ENCODE peak calls at places on chromosomes 12 and 14, in five cellular contexts. One of them, this sample, is unnamed.

GRCh38 chr12:114221976-114222630 is 183.8 kb downstream of the TBX5 start:
- DNase-seq in neuronal stem cell: no peak
- DNase-seq in mesendoderm: peak; percentile 28
- DNase-seq in H9: no peak
- DNase-seq in H1: no peak
- DNase-seq in this sample: no peak

GRCh38 chr12:607541-608001 is 55.7 kb downstream of the NINJ2 start:
- DNase-seq in mesendoderm: peak; percentile 66
- DNase-seq in H1: no peak
- DNase-seq in neuronal stem cell: no peak
- DNase-seq in H9: peak; percentile 61
- DNase-seq in this sample: no peak

GRCh38 chr14:21346532-21347135 is 37.2 kb downstream of the SUPT16H start:
- DNase-seq in H1: no peak
- DNase-seq in neuronal stem cell: no peak
- DNase-seq in mesendoderm: no peak
- DNase-seq in H9: no peak
- DNase-seq in this sample: peak; percentile 82

GRCh38 chr12:32588604-32589003 is 90.5 kb upstream of the DNM1L start:
- DNase-seq in H1: no peak
- DNase-seq in mesendoderm: no peak
- DNase-seq in H9: no peak
- DNase-seq in neuronal stem cell: no peak
- DNase-seq in this sample: no peak

GRCh38 chr14:100620437-100621100 is 33.4 kb upstream of the BEGAIN start:
- DNase-seq in neuronal stem cell: no peak
- DNase-seq in H9: no peak
- DNase-seq in mesendoderm: no peak
- DNase-seq in H1: no peak
- DNase-seq in this sample: no peak

GRCh38 chr12:49674318-49674985 is 32.8 kb downstream of the FMNL3 start:
- DNase-seq in neuronal stem cell: no peak
- DNase-seq in H1: no peak
- DNase-seq in H9: no peak
- DNase-seq in mesendoderm: no peak
- DNase-seq in this sample: peak; percentile 41

GRCh38 chr12:47742253-47742825 is 16.3 kb downstream of the RAPGEF3 start:
- DNase-seq in H1: no peak
- DNase-seq in neuronal stem cell: no peak
- DNase-seq in mesendoderm: peak; percentile 65
- DNase-seq in H9: peak; percentile 82
- DNase-seq in this sample: no peak

GRCh38 chr14:91484186-91484585 is 25.9 kb downstream of the PPP4R3A start:
- DNase-seq in H9: no peak
- DNase-seq in H1: no peak
- DNase-seq in mesendoderm: no peak
- DNase-seq in neuronal stem cell: no peak
- DNase-seq in this sample: no peak

GRCh38 chr14:62213516-62213915 is 451.3 kb downstream of the SNAPC1 start:
- DNase-seq in H1: no peak
- DNase-seq in mesendoderm: no peak
- DNase-seq in H9: no peak
- DNase-seq in neuronal stem cell: no peak
- DNase-seq in this sample: peak; percentile 83

DNA sequence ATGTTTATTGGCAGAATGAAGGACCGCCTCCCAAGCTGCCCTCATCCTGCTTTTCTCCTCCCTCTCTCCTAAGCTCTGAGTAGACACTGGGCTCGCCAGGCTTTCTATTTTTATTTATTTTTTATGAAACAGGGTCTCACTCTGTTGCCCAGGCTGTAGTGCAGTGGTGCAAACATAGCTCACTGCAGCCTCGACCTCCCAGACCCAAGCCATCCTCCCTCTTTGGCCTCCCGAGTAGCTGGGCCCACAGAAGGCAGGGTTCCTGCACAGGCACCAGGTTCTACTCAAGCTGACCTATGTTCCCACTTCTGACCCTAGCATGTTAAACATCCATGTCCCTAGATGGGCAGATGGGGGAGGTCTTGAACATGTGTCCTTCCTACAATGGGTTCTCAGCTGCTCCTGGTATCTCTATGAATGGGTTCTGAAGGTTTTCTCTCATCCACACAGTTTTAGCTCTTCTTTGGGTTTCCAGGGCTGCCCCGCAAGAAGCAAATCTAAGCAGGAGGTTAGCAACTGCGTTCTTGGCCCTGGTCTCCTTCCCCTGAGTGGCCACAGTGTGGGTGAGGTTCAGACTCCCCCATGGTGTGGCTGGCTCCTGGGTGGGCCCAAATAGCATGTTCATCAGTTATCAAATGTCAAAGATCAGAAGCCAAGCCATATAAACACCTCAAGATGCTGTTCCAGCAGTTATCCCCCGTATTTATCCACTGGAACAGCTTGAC is 167.3 kb downstream of the ZFP36L1 start:
- DNase-seq in H9: no peak
- DNase-seq in H1: no peak
- DNase-seq in mesendoderm: no peak
- DNase-seq in neuronal stem cell: no peak
- DNase-seq in this sample: no peak
- H3K79me1 ChIP-seq in H9: no peaks in the 10 kb centered on the region
- H3K79me1 ChIP-seq in H1: no peaks in the 10 kb centered on the region
- H3K79me1 ChIP-seq in mesendoderm: no peaks in the 10 kb centered on the region
- H3K79me1 ChIP-seq in neuronal stem cell: no peaks in the 10 kb centered on the region
- H3K79me1 ChIP-seq in this sample: no peaks in the 10 kb centered on the region

GRCh38 chr14:95301527-95302187 is 18.1 kb downstream of the CLMN start:
- DNase-seq in H1: no peak
- DNase-seq in mesendoderm: no peak
- DNase-seq in neuronal stem cell: no peak
- DNase-seq in H9: no peak
- DNase-seq in this sample: no peak
- H2AK5ac ChIP-seq in H1: no peak overlapping the region
- H2AK5ac ChIP-seq in mesendoderm: no peak overlapping the region
- H2AK5ac ChIP-seq in neuronal stem cell: no peak overlapping the region
- H2AK5ac ChIP-seq in H9: no peak overlapping the region
- H2AK5ac ChIP-seq in this sample: no peak overlapping the region

GRCh38 chr14:102207831-102208365 is 68.2 kb downstream of the WDR20 start:
- DNase-seq in H1: no peak
- DNase-seq in neuronal stem cell: no peak
- DNase-seq in mesendoderm: no peak
- DNase-seq in H9: no peak
- DNase-seq in this sample: no peak

GRCh38 chr14:102208741-102209140 is 69.0 kb downstream of the WDR20 start:
- DNase-seq in neuronal stem cell: no peak
- DNase-seq in mesendoderm: no peak
- DNase-seq in H1: no peak
- DNase-seq in H9: no peak
- DNase-seq in this sample: no peak

GRCh38 chr14:102205560-102205959 is 65.9 kb downstream of the WDR20 start:
- DNase-seq in H1: no peak
- DNase-seq in neuronal stem cell: no peak
- DNase-seq in H9: no peak
- DNase-seq in mesendoderm: no peak
- DNase-seq in this sample: no peak

GRCh38 chr14:102209224-102209966 is 69.7 kb downstream of the WDR20 start:
- DNase-seq in mesendoderm: peak; percentile 75
- DNase-seq in H9: no peak
- DNase-seq in neuronal stem cell: no peak
- DNase-seq in H1: no peak
- DNase-seq in this sample: peak; percentile 28

DNA sequence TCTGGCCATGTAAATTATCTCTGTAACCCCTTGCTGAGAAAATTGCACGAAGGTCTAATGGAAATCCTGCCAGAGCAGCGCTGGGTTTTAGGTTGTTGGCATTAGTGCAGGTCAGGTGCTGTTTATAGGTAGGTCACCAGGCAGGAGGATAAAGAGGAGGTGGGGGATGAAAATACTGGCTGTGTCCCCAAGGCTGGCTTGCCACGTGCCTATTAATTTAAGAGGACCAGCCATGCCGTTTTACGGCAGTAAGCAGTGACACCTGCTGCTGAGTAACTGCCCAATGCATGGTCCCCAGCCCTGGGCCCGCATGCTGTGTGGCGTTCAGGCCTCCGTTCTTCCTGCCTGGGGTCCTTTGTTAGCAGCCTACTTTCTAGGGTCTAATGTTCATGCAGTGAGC is 67.2 kb downstream of the WDR20 start:
- DNase-seq in H9: no peak
- DNase-seq in neuronal stem cell: no peak
- DNase-seq in mesendoderm: no peak
- DNase-seq in H1: no peak
- DNase-seq in this sample: no peak
- H3K79me1 ChIP-seq in H9: no peaks in the 10 kb centered on the region
- H3K79me1 ChIP-seq in neuronal stem cell: peaks cover 2% of the 10 kb centered on the region
- H3K79me1 ChIP-seq in mesendoderm: peaks cover 21% of the 10 kb centered on the region
- H3K79me1 ChIP-seq in H1: peaks cover 3% of the 10 kb centered on the region
- H3K79me1 ChIP-seq in this sample: peaks cover 74% of the 10 kb centered on the region

DNA sequence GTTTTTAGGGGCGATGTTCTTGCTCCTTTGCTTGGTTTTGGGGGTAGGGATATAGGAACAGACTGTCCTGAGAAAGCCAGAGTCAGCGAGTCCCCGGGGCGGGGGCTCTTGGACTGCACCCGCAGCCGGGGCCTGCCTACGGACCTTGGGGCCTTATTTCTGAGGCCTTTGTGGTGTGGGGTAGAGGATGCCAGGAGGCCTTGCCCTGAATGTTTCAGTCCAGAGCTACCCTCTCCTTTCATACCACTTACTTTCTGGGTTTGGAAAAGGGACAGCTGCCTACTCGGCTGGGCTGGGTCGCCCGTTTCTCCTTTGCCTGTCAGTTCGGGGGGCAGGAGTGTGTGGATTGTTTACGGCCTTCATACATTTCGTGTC is 444 bp downstream of the ZNF410 start:
- DNase-seq in H1: no peak
- DNase-seq in H9: no peak
- DNase-seq in mesendoderm: no peak
- DNase-seq in neuronal stem cell: no peak
- DNase-seq in this sample: peak; percentile 27
- H2AK5ac ChIP-seq in H1: no peak overlapping the region
- H2AK5ac ChIP-seq in H9: no peak overlapping the region
- H2AK5ac ChIP-seq in mesendoderm: no peak overlapping the region
- H2AK5ac ChIP-seq in neuronal stem cell: peak overlapping the region; percentile 80
- H2AK5ac ChIP-seq in this sample: peak overlapping the region; percentile 78

GRCh38 chr14:68665116-68665515 is 127.8 kb downstream of the ZFP36L1 start:
- DNase-seq in H9: no peak
- DNase-seq in H1: no peak
- DNase-seq in mesendoderm: no peak
- DNase-seq in neuronal stem cell: no peak
- DNase-seq in this sample: peak; percentile 68
- H3K79me1 ChIP-seq in H9: no peaks in the 10 kb centered on the region
- H3K79me1 ChIP-seq in H1: no peaks in the 10 kb centered on the region
- H3K79me1 ChIP-seq in mesendoderm: no peaks in the 10 kb centered on the region
- H3K79me1 ChIP-seq in neuronal stem cell: no peaks in the 10 kb centered on the region
- H3K79me1 ChIP-seq in this sample: no peaks in the 10 kb centered on the region

GRCh38 chr12:92138144-92138543 is 7.5 kb downstream of the BTG1 start:
- DNase-seq in H1: no peak
- DNase-seq in H9: no peak
- DNase-seq in neuronal stem cell: no peak
- DNase-seq in mesendoderm: no peak
- DNase-seq in this sample: no peak

GRCh38 chr12:92134638-92135274 is 10.9 kb downstream of the BTG1 start:
- DNase-seq in H1: no peak
- DNase-seq in H9: no peak
- DNase-seq in mesendoderm: no peak
- DNase-seq in neuronal stem cell: no peak
- DNase-seq in this sample: peak; percentile 84

GRCh38 chr12:92136883-92137582 is 8.6 kb downstream of the BTG1 start:
- DNase-seq in neuronal stem cell: no peak
- DNase-seq in H1: no peak
- DNase-seq in H9: no peak
- DNase-seq in mesendoderm: no peak
- DNase-seq in this sample: peak; percentile 97

GRCh38 chr12:92133795-92134637 is 11.6 kb downstream of the BTG1 start:
- DNase-seq in H1: no peak
- DNase-seq in mesendoderm: peak; percentile 57
- DNase-seq in neuronal stem cell: no peak
- DNase-seq in H9: no peak
- DNase-seq in this sample: no peak

GRCh38 chr12:92136021-92136735 is 9.5 kb downstream of the BTG1 start:
- DNase-seq in H9: no peak
- DNase-seq in neuronal stem cell: no peak
- DNase-seq in mesendoderm: no peak
- DNase-seq in H1: no peak
- DNase-seq in this sample: no peak
- H2AK5ac ChIP-seq in H9: no peak overlapping the region
- H2AK5ac ChIP-seq in neuronal stem cell: no peak overlapping the region
- H2AK5ac ChIP-seq in mesendoderm: no peak overlapping the region
- H2AK5ac ChIP-seq in H1: peak overlapping the region; percentile 61
- H2AK5ac ChIP-seq in this sample: peak overlapping the region; percentile 94

GRCh38 chr12:6073426-6073825 is 51.0 kb downstream of the VWF start:
- DNase-seq in H9: no peak
- DNase-seq in mesendoderm: no peak
- DNase-seq in neuronal stem cell: no peak
- DNase-seq in H1: no peak
- DNase-seq in this sample: no peak

GRCh38 chr12:6070472-6071257 is 53.8 kb downstream of the VWF start:
- DNase-seq in mesendoderm: no peak
- DNase-seq in neuronal stem cell: no peak
- DNase-seq in H1: no peak
- DNase-seq in H9: peak; percentile 71
- DNase-seq in this sample: no peak

GRCh38 chr12:6069452-6070093 is 54.9 kb downstream of the VWF start:
- DNase-seq in neuronal stem cell: no peak
- DNase-seq in H1: no peak
- DNase-seq in H9: no peak
- DNase-seq in mesendoderm: no peak
- DNase-seq in this sample: peak; percentile 96

GRCh38 chr12:6074394-6074793 is 50.1 kb downstream of the VWF start:
- DNase-seq in mesendoderm: no peak
- DNase-seq in H1: no peak
- DNase-seq in neuronal stem cell: no peak
- DNase-seq in H9: no peak
- DNase-seq in this sample: no peak

DNA sequence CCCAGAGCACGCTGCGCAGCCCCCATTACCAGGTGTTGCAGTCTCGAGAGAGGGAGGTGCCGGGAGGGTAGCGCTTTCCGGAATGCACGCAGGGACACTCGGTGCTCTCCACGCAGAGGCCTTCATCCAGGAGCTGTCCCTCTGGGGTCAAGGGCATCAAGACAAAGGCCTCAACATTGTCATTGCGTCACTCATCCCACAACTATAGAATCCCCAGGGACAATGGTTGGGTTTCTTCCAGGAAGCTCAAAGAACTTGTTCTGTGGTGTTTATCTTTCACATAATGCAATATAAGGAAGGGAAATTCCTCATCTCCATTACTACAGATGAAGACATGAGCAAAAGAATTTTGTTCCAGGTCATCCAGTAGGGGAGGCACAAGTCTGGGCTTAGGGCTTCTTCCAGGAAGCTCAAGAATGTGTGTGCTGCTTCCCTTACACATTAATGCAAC is 52.1 kb downstream of the VWF start:
- DNase-seq in H1: no peak
- DNase-seq in H9: no peak
- DNase-seq in neuronal stem cell: no peak
- DNase-seq in mesendoderm: no peak
- DNase-seq in this sample: peak; percentile 79
- H3K79me1 ChIP-seq in H1: no peaks in the 10 kb centered on the region
- H3K79me1 ChIP-seq in H9: no peaks in the 10 kb centered on the region
- H3K79me1 ChIP-seq in neuronal stem cell: no peaks in the 10 kb centered on the region
- H3K79me1 ChIP-seq in mesendoderm: no peaks in the 10 kb centered on the region
- H3K79me1 ChIP-seq in this sample: no peaks in the 10 kb centered on the region

GRCh38 chr12:54008260-54008552 is 579 bp upstream of the HOXC8 start:
- DNase-seq in neuronal stem cell: no peak
- DNase-seq in mesendoderm: no peak
- DNase-seq in H1: no peak
- DNase-seq in H9: no peak
- DNase-seq in this sample: no peak
- H2AK5ac ChIP-seq in neuronal stem cell: no peak overlapping the region
- H2AK5ac ChIP-seq in mesendoderm: no peak overlapping the region
- H2AK5ac ChIP-seq in H1: no peak overlapping the region
- H2AK5ac ChIP-seq in H9: no peak overlapping the region
- H2AK5ac ChIP-seq in this sample: no peak overlapping the region

GRCh38 chr14:68668028-68668427 is 124.8 kb downstream of the ZFP36L1 start:
- DNase-seq in neuronal stem cell: no peak
- DNase-seq in H1: no peak
- DNase-seq in H9: no peak
- DNase-seq in mesendoderm: no peak
- DNase-seq in this sample: no peak
- H3K79me1 ChIP-seq in neuronal stem cell: no peaks in the 10 kb centered on the region
- H3K79me1 ChIP-seq in H1: no peaks in the 10 kb centered on the region
- H3K79me1 ChIP-seq in H9: no peaks in the 10 kb centered on the region
- H3K79me1 ChIP-seq in mesendoderm: no peaks in the 10 kb centered on the region
- H3K79me1 ChIP-seq in this sample: no peaks in the 10 kb centered on the region